ENCODE peak calls at places on chromosomes 12 and 14, in seven cellular contexts. One of them, this sample, is unnamed.

GRCh38 chr12:27509032-27509431 is 15.0 kb upstream of the PPFIBP1 start:
- DNase-seq in fibroblast of pulmonary artery: no peak
- DNase-seq in left ventricle myocardium inferior: no peak
- DNase-seq in AG04449: no peak
- DNase-seq in GM06990: no peak
- DNase-seq in coronary artery: no peak
- DNase-seq in fibroblast of lung: no peak
- DNase-seq in this sample: no peak

GRCh38 chr12:95336387-95337067 is 118.9 kb downstream of the VEZT start:
- DNase-seq in left ventricle myocardium inferior: peak
- DNase-seq in fibroblast of lung: peak
- DNase-seq in AG04449: peak
- DNase-seq in GM06990: no peak
- DNase-seq in coronary artery: peak
- DNase-seq in fibroblast of pulmonary artery: peak
- DNase-seq in this sample: peak

GRCh38 chr12:123602651-123603195 is 824 bp downstream of the DDX55 start:
- DNase-seq in coronary artery: no peak
- DNase-seq in GM06990: no peak
- DNase-seq in left ventricle myocardium inferior: no peak
- DNase-seq in AG04449: no peak
- DNase-seq in fibroblast of lung: no peak
- DNase-seq in fibroblast of pulmonary artery: peak
- DNase-seq in this sample: no peak

GRCh38 chr14:75046899-75047298 is 4.4 kb downstream of the MLH3 start:
- DNase-seq in fibroblast of lung: no peak
- DNase-seq in GM06990: no peak
- DNase-seq in left ventricle myocardium inferior: no peak
- DNase-seq in coronary artery: no peak
- DNase-seq in fibroblast of pulmonary artery: peak
- DNase-seq in AG04449: no peak
- DNase-seq in this sample: peak

GRCh38 chr12:128353271-128353670 is 86.3 kb downstream of the TMEM132C start:
- DNase-seq in left ventricle myocardium inferior: no peak
- DNase-seq in AG04449: no peak
- DNase-seq in coronary artery: no peak
- DNase-seq in fibroblast of lung: no peak
- DNase-seq in GM06990: no peak
- DNase-seq in fibroblast of pulmonary artery: no peak
- DNase-seq in this sample: no peak

GRCh38 chr12:89183985-89184435 is 168.3 kb downstream of the DUSP6 start:
- DNase-seq in left ventricle myocardium inferior: peak
- DNase-seq in fibroblast of lung: no peak
- DNase-seq in fibroblast of pulmonary artery: peak
- DNase-seq in AG04449: no peak
- DNase-seq in coronary artery: peak
- DNase-seq in GM06990: no peak
- DNase-seq in this sample: no peak

GRCh38 chr12:91249059-91250055 is 66.7 kb upstream of the DCN start:
- DNase-seq in fibroblast of pulmonary artery: peak
- DNase-seq in fibroblast of lung: no peak
- DNase-seq in AG04449: no peak
- DNase-seq in left ventricle myocardium inferior: no peak
- DNase-seq in coronary artery: no peak
- DNase-seq in GM06990: no peak
- DNase-seq in this sample: no peak

GRCh38 chr12:13952096-13952495 is 29.3 kb downstream of the GRIN2B start:
- DNase-seq in fibroblast of lung: no peak
- DNase-seq in coronary artery: no peak
- DNase-seq in left ventricle myocardium inferior: no peak
- DNase-seq in fibroblast of pulmonary artery: no peak
- DNase-seq in AG04449: no peak
- DNase-seq in GM06990: no peak
- DNase-seq in this sample: no peak

GRCh38 chr12:19095869-19096480 is 33.6 kb upstream of the PLEKHA5 start:
- DNase-seq in fibroblast of lung: peak
- DNase-seq in fibroblast of pulmonary artery: peak
- DNase-seq in left ventricle myocardium inferior: no peak
- DNase-seq in AG04449: no peak
- DNase-seq in GM06990: no peak
- DNase-seq in coronary artery: no peak
- DNase-seq in this sample: peak

GRCh38 chr12:113049976-113050742 is 6.4 kb upstream of the DTX1 start:
- DNase-seq in fibroblast of pulmonary artery: peak
- DNase-seq in left ventricle myocardium inferior: no peak
- DNase-seq in AG04449: no peak
- DNase-seq in GM06990: no peak
- DNase-seq in fibroblast of lung: no peak
- DNase-seq in coronary artery: no peak
- DNase-seq in this sample: no peak

GRCh38 chr12:96434107-96434506 is 33.9 kb upstream of the CDK17 start:
- DNase-seq in AG04449: peak
- DNase-seq in GM06990: peak
- DNase-seq in fibroblast of pulmonary artery: peak
- DNase-seq in fibroblast of lung: peak
- DNase-seq in coronary artery: no peak
- DNase-seq in left ventricle myocardium inferior: no peak
- DNase-seq in this sample: peak

GRCh38 chr12:1006255-1006654 is 15.2 kb downstream of the ERC1 start:
- DNase-seq in left ventricle myocardium inferior: no peak
- DNase-seq in coronary artery: no peak
- DNase-seq in fibroblast of pulmonary artery: no peak
- DNase-seq in AG04449: no peak
- DNase-seq in fibroblast of lung: no peak
- DNase-seq in GM06990: no peak
- DNase-seq in this sample: no peak

GRCh38 chr14:97931273-97931672 is 1134.1 kb downstream of the VRK1 start:
- DNase-seq in coronary artery: no peak
- DNase-seq in fibroblast of pulmonary artery: no peak
- DNase-seq in AG04449: no peak
- DNase-seq in fibroblast of lung: no peak
- DNase-seq in GM06990: no peak
- DNase-seq in left ventricle myocardium inferior: no peak
- DNase-seq in this sample: no peak

GRCh38 chr12:85065816-85066482 is 29.8 kb downstream of the LRRIQ1 start:
- DNase-seq in fibroblast of lung: no peak
- DNase-seq in GM06990: no peak
- DNase-seq in fibroblast of pulmonary artery: no peak
- DNase-seq in left ventricle myocardium inferior: no peak
- DNase-seq in coronary artery: no peak
- DNase-seq in AG04449: no peak
- DNase-seq in this sample: no peak

GRCh38 chr14:99752486-99753121 is 40.6 kb upstream of the EML1 start:
- DNase-seq in coronary artery: no peak
- DNase-seq in GM06990: no peak
- DNase-seq in left ventricle myocardium inferior: peak
- DNase-seq in AG04449: no peak
- DNase-seq in fibroblast of pulmonary artery: peak
- DNase-seq in fibroblast of lung: peak
- DNase-seq in this sample: peak

GRCh38 chr12:50400104-50400637 is 514 bp upstream of the LARP4 start:
- DNase-seq in coronary artery: no peak
- DNase-seq in fibroblast of pulmonary artery: no peak
- DNase-seq in left ventricle myocardium inferior: no peak
- DNase-seq in AG04449: no peak
- DNase-seq in GM06990: no peak
- DNase-seq in fibroblast of lung: no peak
- DNase-seq in this sample: no peak

GRCh38 chr14:103361868-103362267 is 23.3 kb upstream of the MARK3 start:
- DNase-seq in fibroblast of lung: peak
- DNase-seq in fibroblast of pulmonary artery: peak
- DNase-seq in AG04449: peak
- DNase-seq in GM06990: no peak
- DNase-seq in coronary artery: no peak
- DNase-seq in left ventricle myocardium inferior: no peak
- DNase-seq in this sample: peak

DNA sequence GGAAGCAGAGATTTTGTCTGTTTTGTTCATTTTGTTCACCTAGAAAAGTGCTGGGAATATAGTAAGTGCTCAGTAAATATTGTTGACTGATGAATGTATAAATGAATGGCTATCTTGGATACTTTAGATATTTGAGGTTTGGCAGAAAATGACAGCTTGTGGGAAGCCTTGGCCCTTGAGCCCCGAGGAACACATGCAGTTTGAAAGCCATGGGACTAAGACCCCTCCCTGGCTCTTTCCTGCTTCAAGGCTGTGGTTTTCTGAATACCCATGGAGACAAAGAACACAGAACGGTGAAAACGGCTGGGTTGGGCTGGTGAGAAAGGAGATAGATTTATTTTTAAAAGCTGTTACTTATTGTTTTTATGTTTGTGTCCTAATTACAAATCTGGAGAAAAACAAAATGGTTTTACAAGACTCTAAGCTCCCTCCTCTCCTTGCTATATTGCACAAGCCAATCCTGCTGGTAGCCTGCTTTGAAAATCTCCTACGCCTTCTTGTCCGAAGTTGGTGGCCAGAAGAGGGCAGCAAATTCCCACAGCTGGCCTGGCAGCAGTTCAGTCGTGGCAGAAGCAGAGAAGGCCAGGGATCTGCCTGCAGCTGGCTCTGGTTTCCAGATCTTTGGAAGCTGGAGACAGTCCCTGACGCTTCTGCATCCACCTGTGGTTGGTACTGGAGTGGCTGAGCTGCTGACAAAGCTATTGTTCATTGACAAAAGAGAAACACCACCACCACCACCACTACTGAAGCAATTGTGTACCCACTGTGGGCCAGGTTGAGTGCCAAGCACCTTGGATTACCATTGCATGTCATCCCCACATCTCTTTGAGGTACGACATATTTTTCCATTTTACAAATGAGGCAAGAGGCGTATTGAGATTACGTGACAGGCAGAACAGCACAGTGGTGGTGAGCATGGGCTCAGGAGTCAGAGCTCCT is 5.2 kb upstream of the KRT85 start:
- DNase-seq in fibroblast of lung: peak
- DNase-seq in GM06990: no peak
- DNase-seq in AG04449: peak
- DNase-seq in coronary artery: peak
- DNase-seq in left ventricle myocardium inferior: peak
- DNase-seq in fibroblast of pulmonary artery: peak
- DNase-seq in this sample: peak
- TF ChIP-seq CTCF in fibroblast of lung: peak
- TF ChIP-seq CTCF in GM06990: peak
- TF ChIP-seq CTCF in AG04449: peak
- TF ChIP-seq CTCF in coronary artery: peak
- TF ChIP-seq CTCF in left ventricle myocardium inferior: peak
- TF ChIP-seq CTCF in fibroblast of pulmonary artery: peak
- TF ChIP-seq CTCF in this sample: peak

DNA sequence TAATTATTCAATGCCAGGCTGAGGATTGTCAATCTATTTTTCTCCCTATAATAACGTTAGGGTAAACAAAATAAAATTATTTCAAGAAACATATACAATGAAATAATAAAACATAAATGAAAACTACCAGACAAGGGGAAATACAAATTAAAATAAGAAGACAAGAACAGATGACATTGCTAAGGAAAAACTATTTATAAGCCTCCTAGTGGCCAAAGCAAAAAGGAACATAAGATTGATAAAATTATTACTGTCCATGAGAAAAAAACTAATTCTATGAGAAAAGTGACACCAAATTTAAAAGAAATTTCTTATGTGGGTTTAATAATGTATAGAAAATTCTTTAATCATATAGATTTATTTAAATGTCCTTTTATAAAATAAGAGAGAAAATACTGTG is 294.7 kb downstream of the TTC6 start:
- DNase-seq in fibroblast of pulmonary artery: no peak
- DNase-seq in AG04449: no peak
- DNase-seq in fibroblast of lung: no peak
- DNase-seq in coronary artery: no peak
- DNase-seq in left ventricle myocardium inferior: no peak
- DNase-seq in GM06990: no peak
- DNase-seq in this sample: no peak
- TF ChIP-seq CTCF in fibroblast of pulmonary artery: peak
- TF ChIP-seq CTCF in AG04449: peak
- TF ChIP-seq CTCF in fibroblast of lung: no peak
- TF ChIP-seq CTCF in coronary artery: no peak
- TF ChIP-seq CTCF in left ventricle myocardium inferior: no peak
- TF ChIP-seq CTCF in GM06990: no peak
- TF ChIP-seq CTCF in this sample: peak

DNA sequence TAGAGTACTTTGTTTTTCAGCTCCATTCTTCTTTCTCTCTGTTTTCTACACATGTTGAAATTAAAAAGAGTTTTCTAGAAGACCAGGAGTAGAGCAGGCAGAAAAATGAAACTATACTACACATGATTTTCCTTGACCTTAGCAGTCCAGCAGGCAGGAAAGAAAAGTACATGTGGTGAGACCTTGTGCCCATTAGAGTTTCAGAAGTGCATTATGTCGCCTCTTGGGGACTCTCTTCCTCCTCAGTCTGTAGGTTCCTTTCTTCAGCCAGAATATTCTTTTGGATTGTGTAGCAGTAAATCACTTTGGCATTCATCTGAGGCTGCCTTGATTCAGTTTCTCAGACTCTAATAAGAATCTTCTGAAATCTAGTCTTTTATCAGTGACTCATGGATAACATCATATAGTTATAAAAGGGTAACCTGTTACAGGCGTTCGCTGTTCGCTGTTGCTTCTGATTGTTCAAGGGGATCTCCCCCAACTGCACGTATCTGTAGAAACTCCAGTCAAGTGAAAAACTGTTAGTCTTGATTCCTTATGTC is 161.8 kb downstream of the ANO4 start:
- DNase-seq in fibroblast of pulmonary artery: no peak
- DNase-seq in GM06990: no peak
- DNase-seq in AG04449: no peak
- DNase-seq in fibroblast of lung: peak
- DNase-seq in coronary artery: no peak
- DNase-seq in left ventricle myocardium inferior: no peak
- DNase-seq in this sample: no peak
- TF ChIP-seq CTCF in fibroblast of pulmonary artery: no peak
- TF ChIP-seq CTCF in GM06990: no peak
- TF ChIP-seq CTCF in AG04449: no peak
- TF ChIP-seq CTCF in fibroblast of lung: no peak
- TF ChIP-seq CTCF in coronary artery: no peak
- TF ChIP-seq CTCF in left ventricle myocardium inferior: no peak
- TF ChIP-seq CTCF in this sample: no peak

GRCh38 chr14:28599191-28599590 is 167.4 kb upstream of the FOXG1 start:
- DNase-seq in coronary artery: no peak
- DNase-seq in AG04449: no peak
- DNase-seq in fibroblast of lung: no peak
- DNase-seq in GM06990: no peak
- DNase-seq in left ventricle myocardium inferior: no peak
- DNase-seq in fibroblast of pulmonary artery: no peak
- DNase-seq in this sample: no peak

GRCh38 chr14:28599605-28600004 is 167.0 kb upstream of the FOXG1 start:
- DNase-seq in left ventricle myocardium inferior: no peak
- DNase-seq in fibroblast of lung: no peak
- DNase-seq in fibroblast of pulmonary artery: no peak
- DNase-seq in AG04449: no peak
- DNase-seq in coronary artery: no peak
- DNase-seq in GM06990: no peak
- DNase-seq in this sample: no peak

DNA sequence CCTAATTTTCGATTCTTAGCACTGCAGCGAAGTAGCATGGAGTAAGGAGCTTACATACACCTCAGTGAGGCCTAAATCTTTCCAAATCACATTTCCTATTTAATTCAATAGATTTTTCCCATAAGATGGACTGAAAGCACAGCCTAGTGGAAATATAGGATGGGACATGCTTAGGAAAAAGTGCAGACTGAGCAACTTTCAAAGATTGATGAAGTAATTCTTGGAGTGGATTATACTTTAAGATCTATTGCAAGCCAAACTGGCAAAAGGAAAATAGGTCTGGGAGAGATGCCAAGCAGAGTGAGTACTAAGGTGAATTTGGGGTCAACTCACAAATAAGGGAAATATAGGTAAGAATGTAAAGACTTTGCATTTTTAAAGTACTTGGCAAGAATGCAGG is 170.3 kb upstream of the FOXG1 start:
- DNase-seq in left ventricle myocardium inferior: no peak
- DNase-seq in AG04449: peak
- DNase-seq in coronary artery: no peak
- DNase-seq in fibroblast of pulmonary artery: peak
- DNase-seq in GM06990: no peak
- DNase-seq in fibroblast of lung: peak
- DNase-seq in this sample: no peak
- TF ChIP-seq CTCF in left ventricle myocardium inferior: no peak
- TF ChIP-seq CTCF in AG04449: peak
- TF ChIP-seq CTCF in coronary artery: no peak
- TF ChIP-seq CTCF in fibroblast of pulmonary artery: peak
- TF ChIP-seq CTCF in GM06990: no peak
- TF ChIP-seq CTCF in fibroblast of lung: peak
- TF ChIP-seq CTCF in this sample: no peak

This sample was measured in HFFc6.